ENCODE peak calls at places on chromosome X, in nine cellular contexts. B is H1, K is tibial artery, M is colonic mucosa, J is left ventricle myocardium inferior, N is upper lobe of right lung, D is cardiac muscle cell, T is heart right ventricle, H is hepatocyte. W is an unnamed sample.

GRCh38 chrX:153388722-153389459 is 12.3 kb downstream of the PNMA6E start:
- DNase-seq in B (no peak), D (no peak), J (no peak), N (no peak), H (no peak), T (no peak), K (no peak), M (peak; percentile 11), W (no peak)

GRCh38 chrX:23902419-23902818 is 5.3 kb downstream of the APOO start:
- DNase-seq in B (no peak), J (no peak), N (no peak), D (peak; percentile 75), K (no peak), M (no peak), H (peak; percentile 78), T (peak; percentile 8), W (no peak)

GRCh38 chrX:130848763-130849162 is 54.2 kb downstream of the ENOX2 start:
- DNase-seq in K (no peak), M (no peak), D (no peak), T (no peak), B (no peak), N (no peak), H (no peak), J (no peak), W (no peak)

GRCh38 chrX:15738686-15739016 is 581 bp downstream of the CA5B start:
- DNase-seq in T (no peak), J (no peak), H (no peak), B (no peak), M (no peak), D (no peak), K (no peak), N (no peak), W (no peak)

GRCh38 chrX:8005678-8006347 is 78.6 kb upstream of the PNPLA4 start:
- DNase-seq in B (no peak), T (no peak), N (no peak), M (no peak), D (no peak), H (no peak), J (no peak), K (no peak), W (no peak)

GRCh38 chrX:79259073-79259689 is 108.0 kb downstream of the ITM2A start:
- DNase-seq in H (no peak), M (no peak), B (no peak), J (no peak), K (no peak), D (peak; percentile 83), N (no peak), T (peak; percentile 16), W (no peak)

GRCh38 chrX:21926527-21927278 is 13.8 kb upstream of the SMS start:
- DNase-seq in J (no peak), D (peak; percentile 94), K (no peak), T (no peak), N (no peak), M (no peak), H (peak; percentile 60), B (no peak), W (no peak)

GRCh38 chrX:10414872-10415703 is 205.3 kb downstream of the MID1 start:
- DNase-seq in K (no peak), B (no peak), M (no peak), J (no peak), H (no peak), T (no peak), D (peak; percentile 3), N (no peak), W (no peak)

GRCh38 chrX:97267376-97267775 is 383.7 kb downstream of the RPA4 start:
- DNase-seq in B (no peak), M (no peak), T (no peak), D (peak; percentile 9), J (no peak), N (no peak), H (no peak), K (no peak), W (no peak)

GRCh38 chrX:155259752-155260151 is 4.5 kb downstream of the RAB39B start:
- DNase-seq in B (no peak), J (no peak), K (no peak), N (no peak), H (no peak), D (no peak), T (no peak), M (no peak), W (no peak)

GRCh38 chrX:115413246-115413878 is 123.8 kb downstream of the LUZP4 start:
- DNase-seq in N (no peak), K (no peak), T (no peak), J (no peak), M (no peak), H (no peak), B (no peak), D (no peak), W (no peak)

GRCh38 chrX:129808163-129808828 is 28.5 kb downstream of the SASH3 start:
- DNase-seq in D (peak; percentile 70), M (no peak), J (no peak), H (no peak), N (no peak), B (no peak), K (no peak), T (no peak), W (no peak)

GRCh38 chrX:150224676-150225075 is 138.4 kb upstream of the MAMLD1 start:
- DNase-seq in M (no peak), T (no peak), H (no peak), B (no peak), J (no peak), K (no peak), D (no peak), N (no peak), W (no peak)

GRCh38 chrX:153767674-153768055 is 3.6 kb downstream of the PLXNB3 start:
- DNase-seq in M (no peak), H (no peak), J (no peak), K (no peak), N (no peak), T (no peak), B (no peak), D (no peak), W (no peak)

GRCh38 chrX:111442791-111443190 is 30.8 kb upstream of the DCX start:
- DNase-seq in D (no peak), J (no peak), B (no peak), K (no peak), T (no peak), N (no peak), H (no peak), M (no peak), W (no peak)

DNA sequence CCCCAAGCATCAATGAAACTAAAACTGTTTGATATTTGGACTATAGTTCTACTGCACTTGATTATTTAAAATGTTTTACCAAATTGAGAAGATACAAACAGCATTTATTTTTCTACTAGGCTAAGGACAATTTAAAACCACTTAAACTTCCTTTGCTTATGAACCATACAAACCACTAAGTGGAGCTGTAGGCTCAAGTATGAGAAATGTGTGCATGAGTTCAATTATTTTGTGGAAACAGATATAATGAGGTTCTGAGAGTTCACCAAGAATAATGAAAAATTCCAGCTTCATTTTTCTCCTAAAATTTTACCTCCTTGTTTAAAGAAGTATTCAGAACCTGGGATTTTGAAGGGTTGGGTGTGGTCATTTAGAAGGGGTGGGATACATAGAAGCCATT is 63.1 kb downstream of the SERPINA7 start:
- DNase-seq in B (no peak), J (no peak), D (peak; percentile 48), K (no peak), N (no peak), M (no peak), T (no peak), H (peak; percentile 8), W (no peak)
- TF ChIP-seq CTCF in B (no peak), J (peak; percentile 34), D (peak; percentile 24), K (no peak), N (no peak), M (no peak), T (peak; percentile 15), H (peak; percentile 51), W (no peak)

DNA sequence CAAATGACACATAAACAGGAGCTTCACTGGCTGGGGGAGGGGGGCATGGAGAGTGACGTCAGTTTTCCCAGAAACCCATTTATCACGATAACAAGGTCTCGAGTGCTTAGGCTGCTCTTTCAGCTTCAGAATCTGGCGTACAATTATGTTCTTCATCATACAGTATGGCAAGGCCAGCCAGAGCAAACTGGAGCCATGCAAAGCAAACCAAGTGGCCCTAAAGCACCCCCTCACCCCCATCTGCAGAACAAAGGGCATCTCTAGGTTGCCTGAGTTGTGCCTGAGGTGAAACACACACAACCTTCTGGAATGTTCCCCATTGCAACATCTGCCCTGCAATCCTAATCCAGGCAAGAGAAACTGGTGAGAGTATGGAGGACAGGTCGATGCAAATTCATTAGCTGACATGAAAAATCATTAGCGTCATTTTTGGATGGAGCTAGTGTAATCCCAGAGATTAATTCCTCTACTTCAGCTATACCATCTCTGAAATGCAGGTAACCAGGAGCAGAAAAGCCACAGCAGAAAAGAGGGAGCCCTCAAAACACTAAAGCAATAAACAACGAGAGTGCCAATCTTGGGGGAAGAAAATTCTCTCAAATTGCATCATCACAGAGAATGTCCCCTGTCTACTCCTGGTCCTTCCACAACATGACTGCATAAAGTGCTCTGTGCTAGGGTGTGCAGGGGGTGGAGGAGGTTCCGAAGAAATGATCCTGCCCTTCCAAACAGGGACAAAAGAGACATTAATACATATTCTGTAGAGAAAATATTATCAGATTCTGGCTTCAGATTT is 1.8 kb downstream of the SEPTIN6 start:
- DNase-seq in B (no peak), K (no peak), M (no peak), D (peak; percentile 70), N (no peak), J (no peak), T (no peak), H (peak; percentile 31), W (no peak)
- H3K4me1 ChIP-seq in B (peaks cover 19% of the 10 kb centered on the region), K (peaks cover 2% of the 10 kb centered on the region), M (no peaks in the 10 kb centered on the region), D (peaks cover 18% of the 10 kb centered on the region), N (peaks cover 5% of the 10 kb centered on the region), J (peaks cover 11% of the 10 kb centered on the region), T (peaks cover 15% of the 10 kb centered on the region), H (no peaks in the 10 kb centered on the region), W (no peaks in the 10 kb centered on the region)

DNA sequence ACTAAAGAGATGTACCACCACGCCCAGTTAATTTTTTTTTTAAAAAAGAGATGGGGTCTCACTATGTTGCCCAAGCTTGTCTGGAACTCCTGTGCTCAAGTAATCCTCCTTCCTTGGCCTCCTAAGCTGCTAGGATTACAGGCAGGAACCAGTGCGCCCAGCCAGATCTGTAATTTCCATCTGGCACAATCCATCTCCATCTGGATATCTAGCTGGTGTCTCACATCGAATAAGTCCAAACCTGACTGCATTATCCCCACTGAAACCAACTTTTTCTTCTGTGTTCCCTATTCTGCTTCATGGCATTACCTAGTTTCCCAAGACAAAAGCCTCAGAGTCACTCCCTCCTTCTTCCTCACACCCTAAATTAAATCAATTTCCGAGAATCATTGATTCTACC is 125.8 kb upstream of the TEX13C start:
- DNase-seq in N (no peak), B (no peak), H (no peak), T (no peak), D (no peak), M (no peak), J (no peak), K (no peak), W (no peak)
- TF ChIP-seq CTCF in N (no peak), B (no peak), H (no peak), T (no peak), D (no peak), M (no peak), J (no peak), K (no peak), W (no peak)

DNA sequence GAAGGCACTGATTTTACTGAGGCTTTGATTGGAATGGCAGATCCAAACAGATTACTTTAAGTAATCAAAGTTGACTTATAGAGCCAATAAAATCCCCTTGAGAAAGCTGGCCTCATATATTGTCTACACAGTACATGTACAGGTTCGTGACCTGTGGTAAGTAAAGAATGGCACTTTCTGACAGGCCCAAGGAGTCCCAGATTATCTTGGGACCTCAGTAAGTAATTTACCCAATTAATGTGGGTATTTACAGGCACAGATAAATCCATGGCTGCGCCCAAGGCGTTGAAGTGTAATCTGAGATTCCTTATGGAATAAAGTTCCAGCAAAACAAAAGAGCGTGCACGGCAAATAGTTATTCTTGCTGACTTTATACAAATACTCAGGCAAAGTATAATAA is 62.4 kb downstream of the PAGE2 start:
- DNase-seq in H (no peak), T (no peak), K (no peak), B (no peak), J (no peak), D (no peak), M (no peak), N (no peak), W (no peak)
- H3K4me1 ChIP-seq in H (no peaks in the 10 kb centered on the region), T (peaks cover 4% of the 10 kb centered on the region), K (no peaks in the 10 kb centered on the region), B (no peaks in the 10 kb centered on the region), J (peaks cover 7% of the 10 kb centered on the region), D (peaks cover 19% of the 10 kb centered on the region), M (no peaks in the 10 kb centered on the region), N (no peaks in the 10 kb centered on the region), W (no peaks in the 10 kb centered on the region)

W was measured in left lung.